ENCODE peak calls at places on chromosome 3, in four cellular contexts. I, T, K and F are unnamed samples.

GRCh38 chr3:160754371-160754854 is 1.6 kb upstream of the PPM1L start:
- DNase-seq in I (no peak), T (no peak), K (peak; percentile 48), F (peak; percentile 39)

GRCh38 chr3:195822131-195822696 is 10.5 kb upstream of the MUC4 start:
- DNase-seq in I (no peak), T (no peak), K (no peak), F (no peak)

GRCh38 chr3:54426431-54426830 is 304.1 kb downstream of the CACNA2D3 start:
- DNase-seq in I (no peak), T (no peak), K (no peak), F (no peak)

GRCh38 chr3:23760871-23761373 is 44.8 kb upstream of the UBE2E1 start:
- DNase-seq in I (no peak), T (no peak), K (no peak), F (no peak)

GRCh38 chr3:172300862-172301261 is 147.4 kb downstream of the GHSR start:
- DNase-seq in I (no peak), T (no peak), K (no peak), F (no peak)

GRCh38 chr3:70805044-70805732 is 492.8 kb upstream of the MDFIC2 start:
- DNase-seq in I (no peak), T (no peak), K (no peak), F (no peak)

GRCh38 chr3:13427662-13428603 is 7.8 kb upstream of the NUP210 start:
- DNase-seq in I (no peak), T (no peak), K (no peak), F (no peak)

GRCh38 chr3:124764746-124765145 is 34.5 kb downstream of the UMPS start:
- DNase-seq in I (no peak), T (no peak), K (no peak), F (no peak)

GRCh38 chr3:14517601-14518431 is 22.3 kb downstream of the GRIP2 start:
- DNase-seq in I (no peak), T (no peak), K (no peak), F (no peak)

GRCh38 chr3:179463299-179463698 is 12.0 kb upstream of the GNB4 start:
- DNase-seq in I (no peak), T (no peak), K (no peak), F (no peak)

GRCh38 chr3:171789759-171790505 is 20.4 kb downstream of the PLD1 start:
- DNase-seq in I (no peak), T (no peak), K (no peak), F (no peak)

GRCh38 chr3:9818666-9819335 is 8.7 kb downstream of the TTLL3 start:
- DNase-seq in I (no peak), T (no peak), K (no peak), F (no peak)

GRCh38 chr3:110384601-110385000 is 687.0 kb upstream of the NECTIN3 start:
- DNase-seq in I (no peak), T (no peak), K (no peak), F (no peak)

GRCh38 chr3:95226437-95226836 is 1163.6 kb downstream of the NSUN3 start:
- DNase-seq in I (no peak), T (no peak), K (no peak), F (no peak)

GRCh38 chr3:15983232-15983631 is 185.5 kb upstream of the ANKRD28 start:
- DNase-seq in I (no peak), T (peak; percentile 67), K (no peak), F (no peak)

GRCh38 chr3:35709691-35710090 is 70.4 kb downstream of the ARPP21 start:
- DNase-seq in I (no peak), T (no peak), K (no peak), F (no peak)

GRCh38 chr3:64104006-64104405 is 80.7 kb upstream of the PSMD6 start:
- DNase-seq in I (no peak), T (no peak), K (no peak), F (peak; percentile 13)

GRCh38 chr3:184315871-184316661 is 1.7 kb downstream of the EIF4G1 start:
- DNase-seq in I (no peak), T (no peak), K (peak; percentile 33), F (no peak)

GRCh38 chr3:164393171-164393570 is 685.1 kb downstream of the SI start:
- DNase-seq in I (no peak), T (no peak), K (no peak), F (no peak)

GRCh38 chr3:118505784-118506183 is 528.9 kb downstream of the IGSF11 start:
- DNase-seq in I (no peak), T (no peak), K (no peak), F (no peak)

GRCh38 chr3:40468018-40468417 is 8.9 kb upstream of the ZNF619 start:
- DNase-seq in I (no peak), T (no peak), K (no peak), F (no peak)

GRCh38 chr3:153835540-153835939 is 285.6 kb upstream of the ARHGEF26 start:
- DNase-seq in I (no peak), T (no peak), K (no peak), F (no peak)

GRCh38 chr3:122535964-122536363 is 21.2 kb upstream of the KPNA1 start:
- DNase-seq in I (no peak), T (no peak), K (no peak), F (no peak)

GRCh38 chr3:119885746-119886530 is 104.0 kb downstream of the NR1I2 start:
- DNase-seq in I (no peak), T (no peak), K (no peak), F (no peak)

GRCh38 chr3:138907541-138907940 is 39.4 kb downstream of the FOXL2 start:
- DNase-seq in I (no peak), T (no peak), K (no peak), F (no peak)

GRCh38 chr3:71398157-71398836 is 185.2 kb downstream of the FOXP1 start:
- DNase-seq in I (no peak), T (no peak), K (no peak), F (no peak)

GRCh38 chr3:155233213-155233612 is 60.3 kb downstream of the STRIT1 start:
- DNase-seq in I (no peak), T (no peak), K (no peak), F (peak; percentile 8)

GRCh38 chr3:13419356-13420050 is 619 bp downstream of the NUP210 start:
- DNase-seq in I (peak; percentile 30), T (no peak), K (no peak), F (peak; percentile 41)

GRCh38 chr3:150078983-150079739 is 108.5 kb upstream of the PFN2 start:
- DNase-seq in I (no peak), T (no peak), K (no peak), F (no peak)

GRCh38 chr3:108239082-108239481 is 16.9 kb upstream of the IFT57 start:
- DNase-seq in I (no peak), T (no peak), K (no peak), F (no peak)

GRCh38 chr3:46269556-46269955 is 27.3 kb downstream of the CCR3 start:
- DNase-seq in I (no peak), T (no peak), K (no peak), F (no peak)

GRCh38 chr3:115792206-115792955 is 169.1 kb downstream of the GAP43 start:
- DNase-seq in I (no peak), T (no peak), K (no peak), F (no peak)

GRCh38 chr3:16199769-16200168 is 25.3 kb downstream of the GALNT15 start:
- DNase-seq in I (no peak), T (no peak), K (no peak), F (no peak)

GRCh38 chr3:99901200-99901926 is 83.7 kb downstream of the CMSS1 start:
- DNase-seq in I (no peak), T (peak; percentile 80), K (no peak), F (no peak)

GRCh38 chr3:72368331-72368975 is 479.8 kb downstream of the SHQ1 start:
- DNase-seq in I (no peak), T (no peak), K (no peak), F (no peak)

GRCh38 chr3:50316657-50317242 is 5.8 kb downstream of the HYAL2 start:
- DNase-seq in I (no peak), T (no peak), K (peak; percentile 92), F (peak; percentile 91)